ENCODE peak calls at places on chromosomes 12 and 14, in eight cellular contexts. U, G, M, A, Q, N, T and L are unnamed samples.

GRCh38 chr12:26768611-26769603 is 64.1 kb downstream of the ITPR2 start:
- DNase-seq in A (no peak), M (peak; percentile 32), G (peak; percentile 15), Q (no peak), N (no peak), U (no peak), T (no peak), L (no peak)

GRCh38 chr12:67534671-67535070 is 113.9 kb upstream of the DYRK2 start:
- DNase-seq in G (no peak), A (no peak), M (peak; percentile 86), N (no peak), Q (peak; percentile 23), T (peak; percentile 54), U (peak; percentile 90), L (peak; percentile 81)

GRCh38 chr12:93122089-93122488 is 193.0 kb upstream of the EEA1 start:
- DNase-seq in U (peak; percentile 47), A (no peak), N (no peak), M (peak; percentile 67), Q (peak; percentile 91), T (peak; percentile 60), G (no peak), L (peak; percentile 90)

GRCh38 chr12:114834621-114835020 is 150.6 kb upstream of the TBX3 start:
- DNase-seq in A (no peak), M (peak; percentile 89), T (peak; percentile 39), Q (no peak), G (no peak), N (no peak), U (no peak), L (no peak)

GRCh38 chr12:59067068-59067467 is 146.8 kb upstream of the LRIG3 start:
- DNase-seq in N (no peak), M (peak; percentile 85), Q (peak; percentile 75), T (peak; percentile 27), A (no peak), U (peak; percentile 32), G (no peak), L (no peak)

GRCh38 chr12:57898308-57898970 is 42.9 kb upstream of the ATP23 start:
- DNase-seq in A (no peak), G (no peak), N (no peak), U (no peak), T (no peak), M (no peak), Q (no peak), L (no peak)

GRCh38 chr14:102891556-102891955 is 30.9 kb upstream of the AMN start:
- DNase-seq in N (no peak), T (no peak), U (peak; percentile 28), A (no peak), G (no peak), M (peak; percentile 45), Q (no peak), L (peak; percentile 92)

GRCh38 chr12:54172102-54172630 is 16.6 kb downstream of the SMUG1 start:
- DNase-seq in Q (no peak), N (no peak), T (no peak), M (no peak), A (no peak), U (no peak), G (no peak), L (peak; percentile 80)

GRCh38 chr12:50985322-50985721 is 33.0 kb downstream of the HIGD1C start:
- DNase-seq in N (no peak), T (peak; percentile 43), Q (no peak), G (no peak), M (peak; percentile 76), U (peak; percentile 70), A (no peak), L (peak; percentile 66)

GRCh38 chr12:7093486-7093885 is 1.2 kb upstream of the C1R start:
- DNase-seq in N (no peak), U (no peak), Q (no peak), A (no peak), M (no peak), G (no peak), T (no peak), L (no peak)

GRCh38 chr12:62296001-62296400 is 35.8 kb downstream of the USP15 start:
- DNase-seq in U (no peak), G (no peak), T (no peak), A (no peak), M (no peak), Q (no peak), N (no peak), L (no peak)

GRCh38 chr14:72851660-72852059 is 42.2 kb downstream of the DPF3 start:
- DNase-seq in Q (no peak), A (no peak), N (no peak), G (no peak), U (no peak), M (no peak), T (no peak), L (no peak)

GRCh38 chr14:58752280-58752679 is 114.5 kb downstream of the DACT1 start:
- DNase-seq in G (no peak), T (no peak), Q (no peak), N (no peak), M (no peak), U (no peak), A (no peak), L (peak; percentile 79)

GRCh38 chr12:15719230-15719629 is 70.0 kb downstream of the EPS8 start:
- DNase-seq in G (peak; percentile 36), A (no peak), U (no peak), Q (no peak), M (peak; percentile 28), N (no peak), T (no peak), L (no peak)

GRCh38 chr14:36513451-36514277 is 6.4 kb downstream of the NKX2-1 start:
- DNase-seq in T (no peak), M (no peak), G (no peak), Q (no peak), A (no peak), U (no peak), N (no peak), L (peak; percentile 87)

GRCh38 chr14:77979666-77980351 is 179.9 kb downstream of the ADCK1 start:
- DNase-seq in U (peak; percentile 15), A (no peak), T (no peak), G (no peak), Q (no peak), N (no peak), M (peak; percentile 43), L (no peak)

GRCh38 chr14:72291908-72292688 is 359.9 kb downstream of the RGS6 start:
- DNase-seq in G (peak; percentile 0), A (peak; percentile 19), U (peak; percentile 10), T (peak; percentile 41), M (peak; percentile 44), N (no peak), Q (no peak), L (peak; percentile 65)

GRCh38 chr12:54555670-54556257 is 6.4 kb downstream of the PDE1B start:
- DNase-seq in N (no peak), U (no peak), G (no peak), T (no peak), M (no peak), Q (no peak), A (no peak), L (no peak)

GRCh38 chr12:91769736-91770135 is 375.9 kb downstream of the BTG1 start:
- DNase-seq in T (no peak), U (no peak), G (no peak), A (no peak), Q (no peak), N (no peak), M (peak; percentile 64), L (no peak)

GRCh38 chr14:104881369-104881979 is 16.4 kb downstream of the CEP170B start:
- DNase-seq in Q (no peak), G (peak; percentile 92), U (no peak), N (peak; percentile 89), M (no peak), T (no peak), A (no peak), L (peak; percentile 85)

GRCh38 chr12:4141344-4142270 is 132.0 kb upstream of the CCND2 start:
- DNase-seq in G (no peak), A (no peak), Q (no peak), T (no peak), U (no peak), M (no peak), N (no peak), L (no peak)

GRCh38 chr12:56486694-56487093 is 1.3 kb downstream of the GLS2 start:
- DNase-seq in A (no peak), T (no peak), U (no peak), Q (no peak), N (no peak), M (no peak), G (no peak), L (no peak)

GRCh38 chr12:23891115-23891514 is 58.4 kb downstream of the SOX5 start:
- DNase-seq in G (no peak), Q (no peak), M (no peak), N (no peak), A (no peak), T (no peak), U (no peak), L (no peak)

GRCh38 chr12:106903241-106903950 is 52.3 kb upstream of the TMEM263 start:
- DNase-seq in N (no peak), T (peak; percentile 77), M (peak; percentile 69), G (peak; percentile 51), A (peak; percentile 80), Q (no peak), U (no peak), L (peak; percentile 93)

GRCh38 chr12:110869803-110870202 is 23.0 kb downstream of the CCDC63 start:
- DNase-seq in G (no peak), U (no peak), A (no peak), M (no peak), T (no peak), Q (no peak), N (no peak), L (no peak)

GRCh38 chr12:77161944-77162343 is 96.6 kb upstream of the E2F7 start:
- DNase-seq in Q (no peak), U (no peak), M (no peak), T (no peak), G (no peak), N (no peak), A (no peak), L (no peak)

GRCh38 chr12:72028966-72029365 is 90.3 kb downstream of the TPH2 start:
- DNase-seq in U (no peak), N (no peak), A (no peak), M (no peak), G (no peak), Q (no peak), T (no peak), L (no peak)

GRCh38 chr12:9642606-9643270 is 26.8 kb upstream of the CLEC2D start:
- DNase-seq in U (no peak), M (no peak), Q (no peak), N (no peak), A (no peak), G (no peak), T (no peak), L (no peak)

GRCh38 chr14:21102472-21103164 is 1.8 kb downstream of the TMEM253 start:
- DNase-seq in G (no peak), N (no peak), U (no peak), M (no peak), Q (no peak), T (no peak), A (no peak), L (peak; percentile 59)